ENCODE peak calls at places on chromosome 19, in seven cellular contexts. One of them, this sample, is unnamed.

GRCh38 chr19:5138606-5139594 is 170.0 kb downstream of the KDM4B start:
- DNase-seq in heart right ventricle: peak
- DNase-seq in Karpas-422: no peak
- DNase-seq in AG04450: no peak
- DNase-seq in tibial nerve: peak
- DNase-seq in pancreas: peak
- DNase-seq in hepatocyte: no peak
- DNase-seq in this sample: peak

GRCh38 chr19:19354007-19354406 is 33.4 kb downstream of the MAU2 start:
- DNase-seq in Karpas-422: no peak
- DNase-seq in hepatocyte: no peak
- DNase-seq in tibial nerve: no peak
- DNase-seq in pancreas: no peak
- DNase-seq in AG04450: no peak
- DNase-seq in heart right ventricle: no peak
- DNase-seq in this sample: no peak

GRCh38 chr19:47653856-47654255 is 44.9 kb downstream of the BICRA start:
- DNase-seq in heart right ventricle: no peak
- DNase-seq in hepatocyte: no peak
- DNase-seq in tibial nerve: no peak
- DNase-seq in pancreas: no peak
- DNase-seq in Karpas-422: no peak
- DNase-seq in AG04450: no peak
- DNase-seq in this sample: no peak

GRCh38 chr19:6791237-6791636 is 18.7 kb downstream of the VAV1 start:
- DNase-seq in hepatocyte: no peak
- DNase-seq in AG04450: no peak
- DNase-seq in tibial nerve: no peak
- DNase-seq in Karpas-422: no peak
- DNase-seq in pancreas: no peak
- DNase-seq in heart right ventricle: no peak
- DNase-seq in this sample: no peak

GRCh38 chr19:52673014-52673413 is 34.9 kb upstream of the ZNF83 start:
- DNase-seq in tibial nerve: no peak
- DNase-seq in heart right ventricle: no peak
- DNase-seq in pancreas: no peak
- DNase-seq in AG04450: no peak
- DNase-seq in hepatocyte: no peak
- DNase-seq in Karpas-422: no peak
- DNase-seq in this sample: no peak

GRCh38 chr19:58229255-58229639 is 533 bp downstream of the ZNF544 start:
- DNase-seq in AG04450: no peak
- DNase-seq in heart right ventricle: peak
- DNase-seq in tibial nerve: no peak
- DNase-seq in hepatocyte: peak
- DNase-seq in Karpas-422: peak
- DNase-seq in pancreas: no peak
- DNase-seq in this sample: no peak

GRCh38 chr19:10823690-10824089 is 12.3 kb downstream of the TMED1 start:
- DNase-seq in heart right ventricle: no peak
- DNase-seq in pancreas: no peak
- DNase-seq in hepatocyte: no peak
- DNase-seq in Karpas-422: no peak
- DNase-seq in AG04450: no peak
- DNase-seq in tibial nerve: no peak
- DNase-seq in this sample: no peak

GRCh38 chr19:43464089-43464775 is 1.2 kb downstream of the LYPD3 start:
- DNase-seq in pancreas: peak
- DNase-seq in AG04450: no peak
- DNase-seq in heart right ventricle: peak
- DNase-seq in tibial nerve: peak
- DNase-seq in Karpas-422: peak
- DNase-seq in hepatocyte: peak
- DNase-seq in this sample: peak

GRCh38 chr19:29771708-29772415 is 39.9 kb upstream of the CCNE1 start:
- DNase-seq in pancreas: peak
- DNase-seq in AG04450: peak
- DNase-seq in Karpas-422: peak
- DNase-seq in hepatocyte: peak
- DNase-seq in heart right ventricle: peak
- DNase-seq in tibial nerve: peak
- DNase-seq in this sample: peak

GRCh38 chr19:55189424-55189823 is 9.3 kb upstream of the SYT5 start:
- DNase-seq in heart right ventricle: peak
- DNase-seq in Karpas-422: no peak
- DNase-seq in pancreas: no peak
- DNase-seq in AG04450: peak
- DNase-seq in hepatocyte: no peak
- DNase-seq in tibial nerve: no peak
- DNase-seq in this sample: peak

GRCh38 chr19:57773488-57773887 is 4.0 kb downstream of the ZNF586 start:
- DNase-seq in AG04450: no peak
- DNase-seq in Karpas-422: no peak
- DNase-seq in tibial nerve: no peak
- DNase-seq in hepatocyte: no peak
- DNase-seq in pancreas: no peak
- DNase-seq in heart right ventricle: no peak
- DNase-seq in this sample: no peak

GRCh38 chr19:39765091-39766076 is 13.3 kb upstream of the LEUTX start:
- DNase-seq in AG04450: no peak
- DNase-seq in heart right ventricle: peak
- DNase-seq in hepatocyte: peak
- DNase-seq in Karpas-422: peak
- DNase-seq in pancreas: peak
- DNase-seq in tibial nerve: peak
- DNase-seq in this sample: peak

GRCh38 chr19:7690779-7691258 is 10.2 kb downstream of the TRAPPC5 start:
- DNase-seq in pancreas: no peak
- DNase-seq in tibial nerve: no peak
- DNase-seq in heart right ventricle: no peak
- DNase-seq in hepatocyte: no peak
- DNase-seq in Karpas-422: no peak
- DNase-seq in AG04450: no peak
- DNase-seq in this sample: no peak

GRCh38 chr19:46347572-46347883 is 641 bp downstream of the PPP5C start:
- DNase-seq in heart right ventricle: no peak
- DNase-seq in Karpas-422: no peak
- DNase-seq in tibial nerve: no peak
- DNase-seq in AG04450: no peak
- DNase-seq in pancreas: no peak
- DNase-seq in hepatocyte: no peak
- DNase-seq in this sample: no peak

GRCh38 chr19:24063312-24063711 is 23.7 kb upstream of the ZNF254 start:
- DNase-seq in heart right ventricle: no peak
- DNase-seq in pancreas: no peak
- DNase-seq in tibial nerve: no peak
- DNase-seq in Karpas-422: no peak
- DNase-seq in hepatocyte: no peak
- DNase-seq in AG04450: no peak
- DNase-seq in this sample: no peak

GRCh38 chr19:42229855-42230331 is 9.8 kb downstream of the ZNF526 start:
- DNase-seq in AG04450: no peak
- DNase-seq in pancreas: no peak
- DNase-seq in heart right ventricle: no peak
- DNase-seq in hepatocyte: no peak
- DNase-seq in tibial nerve: no peak
- DNase-seq in Karpas-422: no peak
- DNase-seq in this sample: no peak

GRCh38 chr19:4032436-4032835 is 24.9 kb downstream of the PIAS4 start:
- DNase-seq in tibial nerve: no peak
- DNase-seq in Karpas-422: no peak
- DNase-seq in hepatocyte: no peak
- DNase-seq in AG04450: no peak
- DNase-seq in pancreas: peak
- DNase-seq in heart right ventricle: no peak
- DNase-seq in this sample: no peak

GRCh38 chr19:3123088-3123721 is 12.6 kb upstream of the GNA15 start:
- DNase-seq in Karpas-422: no peak
- DNase-seq in AG04450: no peak
- DNase-seq in heart right ventricle: no peak
- DNase-seq in tibial nerve: no peak
- DNase-seq in hepatocyte: no peak
- DNase-seq in pancreas: peak
- DNase-seq in this sample: no peak

GRCh38 chr19:44657211-44657921 is 13.7 kb downstream of the PVR start:
- DNase-seq in Karpas-422: peak
- DNase-seq in tibial nerve: peak
- DNase-seq in pancreas: peak
- DNase-seq in AG04450: no peak
- DNase-seq in heart right ventricle: peak
- DNase-seq in hepatocyte: peak
- DNase-seq in this sample: peak

GRCh38 chr19:7471696-7472620 is 16.9 kb downstream of the PEX11G start:
- DNase-seq in pancreas: no peak
- DNase-seq in heart right ventricle: no peak
- DNase-seq in hepatocyte: no peak
- DNase-seq in Karpas-422: no peak
- DNase-seq in AG04450: no peak
- DNase-seq in tibial nerve: no peak
- DNase-seq in this sample: no peak

GRCh38 chr19:14821958-14822357 is 13.0 kb downstream of the OR7A5 start:
- DNase-seq in hepatocyte: no peak
- DNase-seq in pancreas: no peak
- DNase-seq in tibial nerve: no peak
- DNase-seq in AG04450: no peak
- DNase-seq in heart right ventricle: no peak
- DNase-seq in Karpas-422: no peak
- DNase-seq in this sample: no peak
- H3K27ac ChIP-seq in hepatocyte: no peak
- H3K27ac ChIP-seq in pancreas: no peak
- H3K27ac ChIP-seq in tibial nerve: no peak
- H3K27ac ChIP-seq in AG04450: no peak
- H3K27ac ChIP-seq in heart right ventricle: no peak
- H3K27ac ChIP-seq in Karpas-422: no peak
- H3K27ac ChIP-seq in this sample: no peak

DNA sequence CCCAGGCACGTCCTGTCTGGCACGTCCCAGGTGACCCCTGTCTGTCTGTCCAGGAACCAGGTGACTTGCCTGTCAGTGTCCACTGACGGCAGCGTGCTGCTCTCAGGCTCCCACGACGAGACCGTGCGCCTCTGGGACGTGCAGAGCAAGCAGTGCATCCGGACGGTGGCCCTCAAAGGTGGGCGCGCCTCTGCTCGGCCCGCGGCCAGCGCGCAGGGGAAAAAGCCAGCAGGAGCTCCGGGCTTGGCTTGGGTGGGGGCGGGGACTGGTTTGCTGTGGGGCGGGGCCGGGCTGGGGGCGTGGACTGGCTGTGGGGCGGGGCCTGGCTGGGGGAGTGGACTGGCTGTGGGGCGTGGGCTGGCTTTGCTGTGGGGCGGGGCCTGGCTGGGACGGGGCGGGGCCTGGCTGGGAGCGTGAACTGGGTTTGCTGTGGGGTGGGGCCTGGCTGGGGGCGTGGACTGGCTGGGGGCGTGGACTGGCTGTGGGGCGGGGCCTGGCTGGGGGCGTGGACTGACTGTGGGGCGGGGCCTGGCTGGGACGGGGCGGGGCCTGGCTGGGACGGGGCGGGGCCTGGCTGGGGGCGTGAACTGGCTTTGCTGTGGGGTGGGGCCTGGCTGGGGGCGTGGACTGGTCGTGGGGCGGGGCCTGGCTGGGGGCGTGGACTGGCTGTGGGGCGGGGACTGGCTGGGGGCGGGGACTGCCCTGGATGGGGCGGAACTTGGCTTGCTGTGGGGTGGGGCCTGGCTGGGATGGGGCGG is 7.2 kb downstream of the WDR18 start:
- DNase-seq in AG04450: no peak
- DNase-seq in hepatocyte: no peak
- DNase-seq in pancreas: peak
- DNase-seq in Karpas-422: peak
- DNase-seq in heart right ventricle: no peak
- DNase-seq in tibial nerve: no peak
- DNase-seq in this sample: peak
- H3K27ac ChIP-seq in AG04450: no peak
- H3K27ac ChIP-seq in hepatocyte: no peak
- H3K27ac ChIP-seq in pancreas: no peak
- H3K27ac ChIP-seq in Karpas-422: no peak
- H3K27ac ChIP-seq in heart right ventricle: no peak
- H3K27ac ChIP-seq in tibial nerve: no peak
- H3K27ac ChIP-seq in this sample: no peak

DNA sequence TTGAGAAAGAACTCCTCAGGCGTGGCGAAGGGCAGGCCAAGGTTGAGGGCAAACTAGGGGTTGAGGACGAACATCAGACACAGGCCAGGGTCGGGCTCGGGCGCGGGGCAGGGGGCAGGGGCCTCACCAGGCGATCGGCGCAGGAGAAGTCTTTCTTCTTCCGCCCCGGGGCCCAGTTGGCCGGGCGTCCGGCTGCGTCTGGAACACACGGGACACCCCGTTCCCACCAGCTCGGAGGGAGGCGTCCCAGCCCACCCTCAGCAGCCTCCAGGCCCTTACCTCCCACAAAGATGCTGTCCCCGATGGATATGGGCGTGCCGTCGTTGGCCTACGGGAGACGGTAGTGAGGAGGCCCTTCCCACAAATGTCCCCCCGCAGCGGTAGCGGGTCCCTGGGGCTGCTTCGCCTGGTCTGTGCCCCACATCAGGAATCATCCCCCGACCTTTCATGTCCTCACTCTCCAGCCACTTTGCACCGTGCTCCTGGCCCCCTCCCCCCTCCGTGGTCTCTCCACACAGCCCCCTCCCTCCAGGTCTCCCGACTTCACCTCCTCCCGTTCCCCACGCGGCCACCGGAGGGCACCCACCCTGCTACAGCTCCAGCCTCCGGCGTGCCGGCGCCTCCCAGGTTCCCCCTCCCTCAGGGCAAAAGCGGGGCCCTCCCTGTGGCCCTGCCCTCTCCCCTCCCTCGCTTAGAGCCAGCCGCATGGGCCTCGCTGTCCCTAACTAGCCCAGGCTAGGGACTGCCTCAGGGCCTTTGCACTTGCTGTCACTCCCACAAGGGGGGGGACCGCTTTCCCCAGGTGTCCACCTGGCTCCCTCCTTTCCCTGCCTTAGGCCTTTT is 4.7 kb downstream of the PNKP start:
- DNase-seq in tibial nerve: no peak
- DNase-seq in AG04450: no peak
- DNase-seq in heart right ventricle: no peak
- DNase-seq in Karpas-422: peak
- DNase-seq in pancreas: peak
- DNase-seq in hepatocyte: no peak
- DNase-seq in this sample: no peak
- H3K27ac ChIP-seq in tibial nerve: no peak
- H3K27ac ChIP-seq in AG04450: no peak
- H3K27ac ChIP-seq in heart right ventricle: no peak
- H3K27ac ChIP-seq in Karpas-422: no peak
- H3K27ac ChIP-seq in pancreas: no peak
- H3K27ac ChIP-seq in hepatocyte: no peak
- H3K27ac ChIP-seq in this sample: no peak

DNA sequence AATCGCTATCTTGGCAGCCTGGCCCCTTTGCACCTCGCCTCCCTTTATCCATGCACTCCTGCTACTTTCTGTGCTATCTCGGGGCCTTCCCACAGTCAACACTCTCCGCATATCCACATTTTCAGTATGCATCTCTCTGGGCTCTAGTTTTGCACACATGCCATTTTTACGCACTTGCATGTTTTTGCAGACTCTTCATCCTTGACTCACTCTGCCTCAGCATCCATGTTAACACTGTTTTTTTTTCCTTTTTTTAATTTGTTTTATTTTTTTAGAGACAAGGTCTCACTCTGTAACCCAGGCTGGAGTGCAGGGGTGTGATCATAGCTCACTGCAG is 2.5 kb downstream of the MAMSTR start:
- DNase-seq in tibial nerve: no peak
- DNase-seq in heart right ventricle: no peak
- DNase-seq in pancreas: no peak
- DNase-seq in Karpas-422: no peak
- DNase-seq in hepatocyte: no peak
- DNase-seq in AG04450: no peak
- DNase-seq in this sample: no peak
- H3K27ac ChIP-seq in tibial nerve: peak
- H3K27ac ChIP-seq in heart right ventricle: peak
- H3K27ac ChIP-seq in pancreas: no peak
- H3K27ac ChIP-seq in Karpas-422: no peak
- H3K27ac ChIP-seq in hepatocyte: peak
- H3K27ac ChIP-seq in AG04450: peak
- H3K27ac ChIP-seq in this sample: peak

This sample was measured in transverse colon.